ENCODE peak calls at places on chromosomes 7 and 10, in five cellular contexts. One of them, this sample, is unnamed.

GRCh38 chr10:61620511-61620910 is 42.2 kb upstream of the CABCOCO1 start:
- DNase-seq in A549: no peak
- DNase-seq in dorsolateral prefrontal cortex: no peak
- DNase-seq in suprapubic skin: no peak
- DNase-seq in endodermal cell: no peak
- DNase-seq in this sample: no peak

GRCh38 chr7:14191686-14192098 is 202.2 kb upstream of the ETV1 start:
- DNase-seq in A549: no peak
- DNase-seq in dorsolateral prefrontal cortex: no peak
- DNase-seq in suprapubic skin: no peak
- DNase-seq in endodermal cell: no peak
- DNase-seq in this sample: no peak

GRCh38 chr10:130743751-130744191 is 567.8 kb downstream of the TCERG1L start:
- DNase-seq in A549: no peak
- DNase-seq in dorsolateral prefrontal cortex: no peak
- DNase-seq in suprapubic skin: peak; percentile 42
- DNase-seq in endodermal cell: peak; percentile 46
- DNase-seq in this sample: no peak

GRCh38 chr7:66016131-66016461 is 34.1 kb upstream of the GUSB start:
- DNase-seq in A549: no peak
- DNase-seq in dorsolateral prefrontal cortex: no peak
- DNase-seq in suprapubic skin: no peak
- DNase-seq in endodermal cell: no peak
- DNase-seq in this sample: no peak

GRCh38 chr10:36171546-36171945 is 529.5 kb upstream of the FZD8 start:
- DNase-seq in A549: no peak
- DNase-seq in dorsolateral prefrontal cortex: no peak
- DNase-seq in suprapubic skin: no peak
- DNase-seq in endodermal cell: peak; percentile 59
- DNase-seq in this sample: no peak

GRCh38 chr10:91512458-91512857 is 102.3 kb downstream of the HECTD2 start:
- DNase-seq in A549: no peak
- DNase-seq in dorsolateral prefrontal cortex: no peak
- DNase-seq in suprapubic skin: no peak
- DNase-seq in endodermal cell: no peak
- DNase-seq in this sample: no peak

GRCh38 chr10:95426482-95426881 is 134.7 kb downstream of the SORBS1 start:
- DNase-seq in A549: no peak
- DNase-seq in dorsolateral prefrontal cortex: no peak
- DNase-seq in suprapubic skin: no peak
- DNase-seq in endodermal cell: no peak
- DNase-seq in this sample: no peak

GRCh38 chr10:132021046-132021445 is 39.3 kb upstream of the BNIP3 start:
- DNase-seq in A549: no peak
- DNase-seq in dorsolateral prefrontal cortex: no peak
- DNase-seq in suprapubic skin: no peak
- DNase-seq in endodermal cell: no peak
- DNase-seq in this sample: no peak

GRCh38 chr10:89207181-89207800 is at the start of gene CH25H:
- DNase-seq in A549: peak; percentile 46
- DNase-seq in dorsolateral prefrontal cortex: peak; percentile 91
- DNase-seq in suprapubic skin: peak; percentile 90
- DNase-seq in endodermal cell: peak; percentile 85
- DNase-seq in this sample: peak; percentile 5

GRCh38 chr10:97538839-97539238 is 33.7 kb upstream of the ANKRD2 start:
- DNase-seq in A549: no peak
- DNase-seq in dorsolateral prefrontal cortex: no peak
- DNase-seq in suprapubic skin: no peak
- DNase-seq in endodermal cell: peak; percentile 45
- DNase-seq in this sample: no peak

GRCh38 chr7:92598310-92598981 is 8.3 kb upstream of the FAM133B start:
- DNase-seq in A549: no peak
- DNase-seq in dorsolateral prefrontal cortex: no peak
- DNase-seq in suprapubic skin: no peak
- DNase-seq in endodermal cell: no peak
- DNase-seq in this sample: no peak

GRCh38 chr7:100968650-100969049 is 715 bp upstream of the MUC12 start:
- DNase-seq in A549: no peak
- DNase-seq in dorsolateral prefrontal cortex: no peak
- DNase-seq in suprapubic skin: no peak
- DNase-seq in endodermal cell: no peak
- DNase-seq in this sample: no peak

GRCh38 chr7:10855583-10855982 is 118.1 kb upstream of the PHF14 start:
- DNase-seq in A549: no peak
- DNase-seq in dorsolateral prefrontal cortex: no peak
- DNase-seq in suprapubic skin: no peak
- DNase-seq in endodermal cell: no peak
- DNase-seq in this sample: no peak

GRCh38 chr7:2967238-2967637 is 76.4 kb downstream of the CARD11 start:
- DNase-seq in A549: no peak
- DNase-seq in dorsolateral prefrontal cortex: no peak
- DNase-seq in suprapubic skin: no peak
- DNase-seq in endodermal cell: no peak
- DNase-seq in this sample: no peak

GRCh38 chr7:121041516-121042148 is 53.1 kb downstream of the CPED1 start:
- DNase-seq in A549: no peak
- DNase-seq in dorsolateral prefrontal cortex: no peak
- DNase-seq in suprapubic skin: no peak
- DNase-seq in endodermal cell: no peak
- DNase-seq in this sample: no peak

GRCh38 chr10:36725581-36726520 is 399.5 kb upstream of the ANKRD30A start:
- DNase-seq in A549: peak; percentile 44
- DNase-seq in dorsolateral prefrontal cortex: peak; percentile 62
- DNase-seq in suprapubic skin: no peak
- DNase-seq in endodermal cell: peak; percentile 88
- DNase-seq in this sample: peak; percentile 1

GRCh38 chr10:84946984-84947383 is 618.6 kb downstream of the CCSER2 start:
- DNase-seq in A549: no peak
- DNase-seq in dorsolateral prefrontal cortex: no peak
- DNase-seq in suprapubic skin: no peak
- DNase-seq in endodermal cell: no peak
- DNase-seq in this sample: no peak

GRCh38 chr10:8102708-8103401 is 48.4 kb downstream of the GATA3 start:
- DNase-seq in A549: no peak
- DNase-seq in dorsolateral prefrontal cortex: no peak
- DNase-seq in suprapubic skin: no peak
- DNase-seq in endodermal cell: peak; percentile 79
- DNase-seq in this sample: no peak

GRCh38 chr7:47551550-47552121 is 30.3 kb downstream of the TNS3 start:
- DNase-seq in A549: no peak
- DNase-seq in dorsolateral prefrontal cortex: no peak
- DNase-seq in suprapubic skin: no peak
- DNase-seq in endodermal cell: no peak
- DNase-seq in this sample: no peak

GRCh38 chr10:89404082-89404481 is 10.3 kb upstream of the IFIT5 start:
- DNase-seq in A549: no peak
- DNase-seq in dorsolateral prefrontal cortex: no peak
- DNase-seq in suprapubic skin: no peak
- DNase-seq in endodermal cell: no peak
- DNase-seq in this sample: no peak

GRCh38 chr7:149261321-149261828 is 621 bp upstream of the ZNF783 start:
- DNase-seq in A549: no peak
- DNase-seq in dorsolateral prefrontal cortex: no peak
- DNase-seq in suprapubic skin: no peak
- DNase-seq in endodermal cell: no peak
- DNase-seq in this sample: no peak

GRCh38 chr7:51010534-51010933 is 227.8 kb upstream of the GRB10 start:
- DNase-seq in A549: no peak
- DNase-seq in dorsolateral prefrontal cortex: no peak
- DNase-seq in suprapubic skin: no peak
- DNase-seq in endodermal cell: no peak
- DNase-seq in this sample: no peak

GRCh38 chr7:100191775-100192174 is 14.1 kb downstream of the STAG3 start:
- DNase-seq in A549: no peak
- DNase-seq in dorsolateral prefrontal cortex: no peak
- DNase-seq in suprapubic skin: no peak
- DNase-seq in endodermal cell: no peak
- DNase-seq in this sample: no peak

GRCh38 chr10:25875555-25876165 is 58.4 kb upstream of the MYO3A start:
- DNase-seq in A549: peak; percentile 30
- DNase-seq in dorsolateral prefrontal cortex: peak; percentile 86
- DNase-seq in suprapubic skin: peak; percentile 64
- DNase-seq in endodermal cell: peak; percentile 93
- DNase-seq in this sample: peak; percentile 71

GRCh38 chr10:133019651-133020050 is 68.1 kb upstream of the ADGRA1 start:
- DNase-seq in A549: no peak
- DNase-seq in dorsolateral prefrontal cortex: no peak
- DNase-seq in suprapubic skin: no peak
- DNase-seq in endodermal cell: no peak
- DNase-seq in this sample: no peak

GRCh38 chr10:99341860-99342517 is 12.8 kb downstream of the CNNM1 start:
- DNase-seq in A549: no peak
- DNase-seq in dorsolateral prefrontal cortex: no peak
- DNase-seq in suprapubic skin: no peak
- DNase-seq in endodermal cell: no peak
- DNase-seq in this sample: no peak

GRCh38 chr7:28408105-28408973 is 4.0 kb upstream of the CREB5 start:
- DNase-seq in A549: no peak
- DNase-seq in dorsolateral prefrontal cortex: peak; percentile 24
- DNase-seq in suprapubic skin: no peak
- DNase-seq in endodermal cell: peak; percentile 76
- DNase-seq in this sample: no peak

DNA sequence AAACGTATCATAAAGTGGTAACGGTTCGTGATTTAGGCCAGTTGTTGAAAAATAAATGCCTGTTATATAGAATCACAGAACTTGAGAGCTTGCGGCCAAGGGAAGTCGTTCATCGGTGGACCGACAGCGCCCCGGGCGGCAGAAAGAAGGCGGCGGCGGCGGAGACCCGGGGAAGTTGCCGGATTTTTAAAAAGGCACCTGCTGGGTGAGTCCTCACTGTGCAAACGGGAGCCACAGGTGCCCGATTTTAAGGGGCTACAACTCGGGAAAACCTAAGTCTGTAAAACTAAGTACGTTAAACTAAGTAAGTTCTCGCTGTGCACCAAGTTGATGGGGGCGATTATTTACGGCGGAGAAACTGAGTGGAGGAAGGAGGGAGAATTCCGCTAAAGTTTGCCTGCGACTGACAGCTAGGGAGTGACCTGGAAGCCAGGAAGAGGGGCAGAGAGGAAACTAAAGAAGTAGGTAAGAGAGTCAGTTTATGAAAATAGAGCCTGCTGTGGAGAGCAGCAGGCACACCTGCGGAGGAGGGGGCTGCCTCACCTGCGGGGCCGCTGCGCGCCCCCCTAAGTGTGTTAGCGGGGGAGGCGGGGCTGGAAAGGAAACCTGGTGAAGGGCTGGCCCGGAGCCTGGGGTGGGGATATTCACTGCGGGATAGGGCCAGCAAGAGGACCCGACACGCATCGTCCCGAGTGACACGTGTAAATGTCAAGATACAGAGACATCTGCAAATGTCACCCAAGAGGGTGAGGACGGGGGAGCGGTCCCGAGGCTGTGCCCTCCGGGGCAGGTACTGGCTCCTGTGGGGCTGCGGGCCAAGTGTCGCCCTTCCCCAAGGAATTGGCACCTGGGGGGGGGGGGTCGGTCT is 1.0 kb downstream of the ADAM12 start:
- DNase-seq in A549: peak; percentile 70
- DNase-seq in dorsolateral prefrontal cortex: peak; percentile 71
- DNase-seq in suprapubic skin: no peak
- DNase-seq in endodermal cell: peak; percentile 93
- DNase-seq in this sample: no peak
- H3K4me3 ChIP-seq in A549: peak overlapping the region; percentile 61
- H3K4me3 ChIP-seq in dorsolateral prefrontal cortex: peak overlapping the region; percentile 70
- H3K4me3 ChIP-seq in suprapubic skin: peak overlapping the region; percentile 63
- H3K4me3 ChIP-seq in endodermal cell: peak overlapping the region; percentile 75
- H3K4me3 ChIP-seq in this sample: no peak overlapping the region

GRCh38 chr10:107165007-107165406 is 501 bp upstream of the SORCS1 start:
- DNase-seq in A549: no peak
- DNase-seq in dorsolateral prefrontal cortex: no peak
- DNase-seq in suprapubic skin: no peak
- DNase-seq in endodermal cell: peak; percentile 64
- DNase-seq in this sample: no peak
- H3K4me3 ChIP-seq in A549: no peak overlapping the region
- H3K4me3 ChIP-seq in dorsolateral prefrontal cortex: peak overlapping the region; percentile 72
- H3K4me3 ChIP-seq in suprapubic skin: peak overlapping the region; percentile 53
- H3K4me3 ChIP-seq in endodermal cell: peak overlapping the region; percentile 89
- H3K4me3 ChIP-seq in this sample: no peak overlapping the region

GRCh38 chr10:117363027-117363426 is 12.2 kb downstream of the PDZD8 start:
- DNase-seq in A549: no peak
- DNase-seq in dorsolateral prefrontal cortex: no peak
- DNase-seq in suprapubic skin: no peak
- DNase-seq in endodermal cell: no peak
- DNase-seq in this sample: no peak

GRCh38 chr10:117362313-117362712 is 12.9 kb downstream of the PDZD8 start:
- DNase-seq in A549: no peak
- DNase-seq in dorsolateral prefrontal cortex: no peak
- DNase-seq in suprapubic skin: no peak
- DNase-seq in endodermal cell: no peak
- DNase-seq in this sample: no peak

GRCh38 chr10:117366741-117367140 is 8.5 kb downstream of the PDZD8 start:
- DNase-seq in A549: no peak
- DNase-seq in dorsolateral prefrontal cortex: no peak
- DNase-seq in suprapubic skin: no peak
- DNase-seq in endodermal cell: no peak
- DNase-seq in this sample: no peak

GRCh38 chr10:117365612-117366011 is 9.6 kb downstream of the PDZD8 start:
- DNase-seq in A549: no peak
- DNase-seq in dorsolateral prefrontal cortex: no peak
- DNase-seq in suprapubic skin: no peak
- DNase-seq in endodermal cell: no peak
- DNase-seq in this sample: no peak

GRCh38 chr10:117364121-117364960 is 10.9 kb downstream of the PDZD8 start:
- DNase-seq in A549: no peak
- DNase-seq in dorsolateral prefrontal cortex: no peak
- DNase-seq in suprapubic skin: no peak
- DNase-seq in endodermal cell: no peak
- DNase-seq in this sample: no peak
- H3K4me3 ChIP-seq in A549: peak overlapping the region; percentile 27
- H3K4me3 ChIP-seq in dorsolateral prefrontal cortex: no peak overlapping the region
- H3K4me3 ChIP-seq in suprapubic skin: no peak overlapping the region
- H3K4me3 ChIP-seq in endodermal cell: no peak overlapping the region
- H3K4me3 ChIP-seq in this sample: no peak overlapping the region

GRCh38 chr7:81445462-81445861 is 324.4 kb downstream of the HGF start:
- DNase-seq in A549: no peak
- DNase-seq in dorsolateral prefrontal cortex: no peak
- DNase-seq in suprapubic skin: no peak
- DNase-seq in endodermal cell: no peak
- DNase-seq in this sample: no peak

GRCh38 chr7:81447351-81447952 is 322.4 kb downstream of the HGF start:
- DNase-seq in A549: peak; percentile 21
- DNase-seq in dorsolateral prefrontal cortex: no peak
- DNase-seq in suprapubic skin: no peak
- DNase-seq in endodermal cell: peak; percentile 57
- DNase-seq in this sample: peak; percentile 12

GRCh38 chr7:81446212-81446611 is 323.6 kb downstream of the HGF start:
- DNase-seq in A549: no peak
- DNase-seq in dorsolateral prefrontal cortex: no peak
- DNase-seq in suprapubic skin: no peak
- DNase-seq in endodermal cell: no peak
- DNase-seq in this sample: no peak

DNA sequence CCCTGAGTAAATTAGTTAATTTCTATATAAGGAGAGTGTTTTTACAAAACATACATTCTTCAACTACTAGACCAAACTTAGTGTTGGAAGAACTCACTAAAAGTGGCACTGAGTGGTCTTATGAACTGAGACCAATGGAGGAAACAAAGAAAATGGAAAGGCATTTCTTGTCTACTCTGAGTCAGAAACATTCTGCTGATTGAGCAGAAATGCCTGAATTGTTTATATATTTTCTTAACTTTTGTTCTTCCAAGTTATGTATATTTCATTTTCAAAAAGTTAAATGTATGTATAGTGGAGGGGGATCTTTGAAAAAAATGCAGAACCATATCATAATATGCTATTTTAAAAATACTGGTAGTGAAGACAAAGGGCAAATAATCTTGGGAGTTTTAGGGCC is 320.7 kb downstream of the HGF start:
- DNase-seq in A549: no peak
- DNase-seq in dorsolateral prefrontal cortex: no peak
- DNase-seq in suprapubic skin: no peak
- DNase-seq in endodermal cell: no peak
- DNase-seq in this sample: no peak
- H3K4me3 ChIP-seq in A549: no peak overlapping the region
- H3K4me3 ChIP-seq in dorsolateral prefrontal cortex: no peak overlapping the region
- H3K4me3 ChIP-seq in suprapubic skin: no peak overlapping the region
- H3K4me3 ChIP-seq in endodermal cell: peak overlapping the region; percentile 26
- H3K4me3 ChIP-seq in this sample: no peak overlapping the region